ENCODE peak calls at places on chromosomes 6 and 20, in nine cellular contexts. P, V, X, A, S, T, R, L and N are unnamed samples.
A peak's percentile ranks its signal among the peaks of the same experiment; 100 is the strongest.

GRCh38 chr20:36093025-36093803 is 61.3 kb upstream of the EPB41L1 start:
- DNase-seq in P (no peak), X (peak; percentile 51), V (no peak), A (no peak), L (peak; percentile 72), R (peak; percentile 61), T (peak; percentile 59), S (no peak), N (peak; percentile 70)

GRCh38 chr20:62980380-62980960 is 26.3 kb downstream of the BHLHE23 start:
- DNase-seq in P (no peak), X (no peak), V (no peak), L (no peak), S (no peak), T (no peak), R (no peak), A (no peak), N (peak; percentile 73)

GRCh38 chr6:24339932-24340331 is 17.9 kb downstream of the DCDC2 start:
- DNase-seq in A (no peak), T (no peak), L (no peak), R (no peak), P (no peak), X (no peak), S (no peak), V (no peak), N (no peak)

GRCh38 chr6:83574783-83575182 is 62.4 kb downstream of the PRSS35 start:
- DNase-seq in R (no peak), A (no peak), L (no peak), S (no peak), V (no peak), X (no peak), T (no peak), P (no peak), N (no peak)

GRCh38 chr20:57877131-57877784 is 167.4 kb upstream of the PMEPA1 start:
- DNase-seq in X (no peak), L (no peak), T (no peak), A (no peak), V (no peak), P (no peak), S (no peak), R (no peak), N (no peak)

GRCh38 chr20:10731190-10731955 is 57.6 kb upstream of the JAG1 start:
- DNase-seq in S (no peak), X (no peak), T (no peak), V (peak; percentile 49), L (no peak), A (no peak), P (no peak), R (no peak), N (no peak)

GRCh38 chr6:31651602-31652191 is 764 bp downstream of the BAG6 start:
- DNase-seq in X (no peak), P (no peak), V (peak; percentile 80), S (no peak), A (no peak), R (no peak), T (peak; percentile 81), L (no peak), N (peak; percentile 86)

GRCh38 chr6:143843689-143844405 is 709 bp downstream of the LTV1 start:
- DNase-seq in V (peak; percentile 11), S (no peak), A (no peak), X (no peak), T (peak; percentile 38), R (no peak), L (no peak), P (peak; percentile 49), N (no peak)

GRCh38 chr6:89597988-89598387 is 40.6 kb downstream of the LYRM2 start:
- DNase-seq in R (no peak), L (no peak), A (no peak), S (no peak), T (peak; percentile 62), V (no peak), X (no peak), P (peak; percentile 48), N (peak; percentile 55)

GRCh38 chr6:134908906-134909516 is 40.9 kb downstream of the ALDH8A1 start:
- DNase-seq in T (peak; percentile 98), S (no peak), A (no peak), P (no peak), V (peak; percentile 100), R (peak; percentile 70), L (no peak), X (peak; percentile 34), N (no peak)

GRCh38 chr6:156510242-156510641 is 266.9 kb upstream of the ARID1B start:
- DNase-seq in A (no peak), T (no peak), L (no peak), S (no peak), P (no peak), R (no peak), V (no peak), X (no peak), N (no peak)

GRCh38 chr6:156508923-156509322 is 268.3 kb upstream of the ARID1B start:
- DNase-seq in A (no peak), R (no peak), P (peak; percentile 82), V (no peak), X (no peak), L (no peak), S (no peak), T (no peak), N (no peak)

GRCh38 chr6:156511570-156511969 is 265.6 kb upstream of the ARID1B start:
- DNase-seq in L (no peak), T (no peak), S (no peak), A (no peak), R (no peak), V (no peak), X (no peak), P (no peak), N (no peak)

GRCh38 chr6:156509496-156509895 is 267.7 kb upstream of the ARID1B start:
- DNase-seq in R (no peak), T (no peak), V (no peak), P (no peak), A (no peak), L (no peak), S (no peak), X (no peak), N (no peak)

GRCh38 chr6:156511051-156511450 is 266.1 kb upstream of the ARID1B start:
- DNase-seq in V (no peak), P (no peak), A (no peak), R (no peak), T (no peak), X (no peak), L (no peak), S (no peak), N (no peak)
- H3K4me1 ChIP-seq in V (no peaks in the 10 kb centered on the region), P (peaks cover 13% of the 10 kb centered on the region), A (no peaks in the 10 kb centered on the region), R (no peaks in the 10 kb centered on the region), T (no peaks in the 10 kb centered on the region), X (no peaks in the 10 kb centered on the region), L (no peaks in the 10 kb centered on the region), S (no peaks in the 10 kb centered on the region), N (no peaks in the 10 kb centered on the region)

GRCh38 chr6:117167520-117168271 is 97.7 kb upstream of the VGLL2 start:
- DNase-seq in P (no peak), R (no peak), L (no peak), A (no peak), T (no peak), V (peak; percentile 2), S (no peak), X (no peak), N (no peak)

GRCh38 chr6:117169060-117169635 is 96.2 kb upstream of the VGLL2 start:
- DNase-seq in S (no peak), X (no peak), V (no peak), T (no peak), L (no peak), A (no peak), R (no peak), P (no peak), N (no peak)

GRCh38 chr6:117169781-117170281 is 95.5 kb upstream of the VGLL2 start:
- DNase-seq in A (no peak), P (no peak), V (no peak), T (no peak), S (no peak), X (no peak), R (no peak), L (no peak), N (no peak)

GRCh38 chr6:117165921-117166499 is 99.3 kb upstream of the VGLL2 start:
- DNase-seq in X (no peak), P (no peak), S (no peak), L (no peak), T (no peak), V (no peak), A (no peak), R (no peak), N (no peak)

GRCh38 chr6:117168296-117169059 is 96.9 kb upstream of the VGLL2 start:
- DNase-seq in R (no peak), X (no peak), L (no peak), S (no peak), T (no peak), P (no peak), A (no peak), V (no peak), N (no peak)
- H3K9me3 ChIP-seq in R (no peaks in the 10 kb centered on the region), X (peaks cover 12% of the 10 kb centered on the region), L (no peaks in the 10 kb centered on the region), S (no peaks in the 10 kb centered on the region), T (no peaks in the 10 kb centered on the region), P (no peaks in the 10 kb centered on the region), A (no peaks in the 10 kb centered on the region), V (no peaks in the 10 kb centered on the region), N (no peaks in the 10 kb centered on the region)

DNA sequence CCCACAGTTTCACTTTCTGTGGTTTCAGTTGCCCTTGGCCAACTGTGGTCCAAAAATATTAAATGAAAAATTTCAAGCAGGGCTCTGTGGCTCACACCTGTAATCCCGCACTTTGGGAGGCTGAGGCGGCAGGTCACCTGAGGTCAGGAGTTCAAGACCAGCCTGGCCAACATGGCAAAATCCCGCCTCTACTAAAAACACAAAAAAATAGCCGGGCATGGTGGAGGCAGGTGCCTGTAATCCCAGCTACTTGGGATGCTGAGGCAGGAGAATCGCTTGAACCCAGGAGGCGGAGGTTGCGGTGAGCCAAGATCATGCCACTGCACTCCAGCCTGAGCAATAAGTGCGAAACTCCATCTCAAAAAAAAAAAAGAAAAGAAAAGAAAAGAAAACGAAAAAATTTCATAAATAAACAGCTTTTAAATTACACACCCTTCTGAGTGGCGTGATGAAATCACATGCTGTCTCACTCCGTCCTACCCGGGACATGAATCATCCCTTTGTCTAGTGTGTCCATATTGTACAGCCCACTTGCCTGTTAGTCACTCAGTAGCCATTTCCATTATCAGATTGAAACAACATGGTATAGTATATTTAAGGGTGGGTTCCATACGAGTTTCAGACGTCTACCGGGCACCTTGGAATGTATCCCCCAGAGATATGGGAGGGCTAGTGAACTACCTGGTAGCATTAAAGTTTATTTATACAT is 11.7 kb downstream of the PTPRK start:
- DNase-seq in S (no peak), P (no peak), A (no peak), X (no peak), T (peak; percentile 88), L (no peak), R (no peak), V (peak; percentile 93), N (no peak)
- H3K4me1 ChIP-seq in S (no peaks in the 10 kb centered on the region), P (no peaks in the 10 kb centered on the region), A (no peaks in the 10 kb centered on the region), X (peaks cover 53% of the 10 kb centered on the region), T (peaks cover 21% of the 10 kb centered on the region), L (no peaks in the 10 kb centered on the region), R (peaks cover 11% of the 10 kb centered on the region), V (peaks cover 24% of the 10 kb centered on the region), N (peaks cover 30% of the 10 kb centered on the region)

GRCh38 chr20:61600061-61600460 is 348.0 kb downstream of the CDH4 start:
- DNase-seq in S (no peak), A (no peak), V (no peak), L (no peak), R (no peak), P (no peak), X (no peak), T (no peak), N (no peak)
- H3K9me3 ChIP-seq in S (no peaks in the 10 kb centered on the region), A (no peaks in the 10 kb centered on the region), V (peaks cover 49% of the 10 kb centered on the region), L (peaks cover 29% of the 10 kb centered on the region), R (no peaks in the 10 kb centered on the region), P (no peaks in the 10 kb centered on the region), X (peaks cover 13% of the 10 kb centered on the region), T (no peaks in the 10 kb centered on the region), N (no peaks in the 10 kb centered on the region)